ENCODE peak calls at places on chromosomes 13 and 19, in five cellular contexts. One of them, this sample, is unnamed.

GRCh38 chr19:10505583-10506229 is 2.5 kb upstream of the KEAP1 start:
- DNase-seq in stimulated activated CD8-positive, alpha-beta memory T cell treated with anti-CD3 and anti-CD28 coated beads, Interleukin-2, amount 100 ng/mL, for 1 hour: peak
- DNase-seq in naive thymus-derived CD4-positive, alpha-beta T cell: peak
- DNase-seq in NCI-H524 treated with DMSO at 0.1 percent for 48 hours: no peak
- DNase-seq in CD4-positive, CD25-positive, alpha-beta regulatory T cell: peak
- DNase-seq in this sample: no peak

GRCh38 chr19:41298327-41298964 is 11.5 kb upstream of the CCDC97 start:
- DNase-seq in stimulated activated CD8-positive, alpha-beta memory T cell treated with anti-CD3 and anti-CD28 coated beads, Interleukin-2, amount 100 ng/mL, for 1 hour: peak
- DNase-seq in naive thymus-derived CD4-positive, alpha-beta T cell: no peak
- DNase-seq in NCI-H524 treated with DMSO at 0.1 percent for 48 hours: no peak
- DNase-seq in CD4-positive, CD25-positive, alpha-beta regulatory T cell: no peak
- DNase-seq in this sample: no peak

GRCh38 chr13:95588721-95589120 is 36.2 kb downstream of the CLDN10 start:
- DNase-seq in stimulated activated CD8-positive, alpha-beta memory T cell treated with anti-CD3 and anti-CD28 coated beads, Interleukin-2, amount 100 ng/mL, for 1 hour: no peak
- DNase-seq in naive thymus-derived CD4-positive, alpha-beta T cell: no peak
- DNase-seq in NCI-H524 treated with DMSO at 0.1 percent for 48 hours: no peak
- DNase-seq in CD4-positive, CD25-positive, alpha-beta regulatory T cell: no peak
- DNase-seq in this sample: no peak

GRCh38 chr19:36245210-36246005 is 30.5 kb downstream of the ZNF146 start:
- DNase-seq in stimulated activated CD8-positive, alpha-beta memory T cell treated with anti-CD3 and anti-CD28 coated beads, Interleukin-2, amount 100 ng/mL, for 1 hour: no peak
- DNase-seq in naive thymus-derived CD4-positive, alpha-beta T cell: no peak
- DNase-seq in NCI-H524 treated with DMSO at 0.1 percent for 48 hours: peak
- DNase-seq in CD4-positive, CD25-positive, alpha-beta regulatory T cell: no peak
- DNase-seq in this sample: peak

GRCh38 chr19:6828698-6829633 is 56.5 kb downstream of the VAV1 start:
- DNase-seq in stimulated activated CD8-positive, alpha-beta memory T cell treated with anti-CD3 and anti-CD28 coated beads, Interleukin-2, amount 100 ng/mL, for 1 hour: no peak
- DNase-seq in naive thymus-derived CD4-positive, alpha-beta T cell: peak
- DNase-seq in NCI-H524 treated with DMSO at 0.1 percent for 48 hours: no peak
- DNase-seq in CD4-positive, CD25-positive, alpha-beta regulatory T cell: peak
- DNase-seq in this sample: no peak

GRCh38 chr13:45162821-45163220 is 38.0 kb downstream of the KCTD4 start:
- DNase-seq in stimulated activated CD8-positive, alpha-beta memory T cell treated with anti-CD3 and anti-CD28 coated beads, Interleukin-2, amount 100 ng/mL, for 1 hour: no peak
- DNase-seq in naive thymus-derived CD4-positive, alpha-beta T cell: no peak
- DNase-seq in NCI-H524 treated with DMSO at 0.1 percent for 48 hours: no peak
- DNase-seq in CD4-positive, CD25-positive, alpha-beta regulatory T cell: no peak
- DNase-seq in this sample: no peak

GRCh38 chr13:26589754-26590153 is 32.3 kb downstream of the WASF3 start:
- DNase-seq in stimulated activated CD8-positive, alpha-beta memory T cell treated with anti-CD3 and anti-CD28 coated beads, Interleukin-2, amount 100 ng/mL, for 1 hour: no peak
- DNase-seq in naive thymus-derived CD4-positive, alpha-beta T cell: no peak
- DNase-seq in NCI-H524 treated with DMSO at 0.1 percent for 48 hours: no peak
- DNase-seq in CD4-positive, CD25-positive, alpha-beta regulatory T cell: no peak
- DNase-seq in this sample: no peak

GRCh38 chr13:106916329-106916728 is 348.4 kb upstream of the ARGLU1 start:
- DNase-seq in stimulated activated CD8-positive, alpha-beta memory T cell treated with anti-CD3 and anti-CD28 coated beads, Interleukin-2, amount 100 ng/mL, for 1 hour: no peak
- DNase-seq in naive thymus-derived CD4-positive, alpha-beta T cell: no peak
- DNase-seq in NCI-H524 treated with DMSO at 0.1 percent for 48 hours: no peak
- DNase-seq in CD4-positive, CD25-positive, alpha-beta regulatory T cell: no peak
- DNase-seq in this sample: no peak

GRCh38 chr13:46831588-46832194 is 34.7 kb upstream of the ESD start:
- DNase-seq in stimulated activated CD8-positive, alpha-beta memory T cell treated with anti-CD3 and anti-CD28 coated beads, Interleukin-2, amount 100 ng/mL, for 1 hour: no peak
- DNase-seq in naive thymus-derived CD4-positive, alpha-beta T cell: peak
- DNase-seq in NCI-H524 treated with DMSO at 0.1 percent for 48 hours: peak
- DNase-seq in CD4-positive, CD25-positive, alpha-beta regulatory T cell: peak
- DNase-seq in this sample: no peak

GRCh38 chr13:106151056-106151699 is 384.3 kb downstream of the EFNB2 start:
- DNase-seq in stimulated activated CD8-positive, alpha-beta memory T cell treated with anti-CD3 and anti-CD28 coated beads, Interleukin-2, amount 100 ng/mL, for 1 hour: no peak
- DNase-seq in naive thymus-derived CD4-positive, alpha-beta T cell: no peak
- DNase-seq in NCI-H524 treated with DMSO at 0.1 percent for 48 hours: no peak
- DNase-seq in CD4-positive, CD25-positive, alpha-beta regulatory T cell: no peak
- DNase-seq in this sample: no peak

GRCh38 chr13:45374917-45375316 is 33.9 kb upstream of the TPT1 start:
- DNase-seq in stimulated activated CD8-positive, alpha-beta memory T cell treated with anti-CD3 and anti-CD28 coated beads, Interleukin-2, amount 100 ng/mL, for 1 hour: no peak
- DNase-seq in naive thymus-derived CD4-positive, alpha-beta T cell: no peak
- DNase-seq in NCI-H524 treated with DMSO at 0.1 percent for 48 hours: no peak
- DNase-seq in CD4-positive, CD25-positive, alpha-beta regulatory T cell: no peak
- DNase-seq in this sample: no peak

GRCh38 chr19:35533822-35534521 is 716 bp downstream of the GAPDHS start:
- DNase-seq in stimulated activated CD8-positive, alpha-beta memory T cell treated with anti-CD3 and anti-CD28 coated beads, Interleukin-2, amount 100 ng/mL, for 1 hour: peak
- DNase-seq in naive thymus-derived CD4-positive, alpha-beta T cell: peak
- DNase-seq in NCI-H524 treated with DMSO at 0.1 percent for 48 hours: no peak
- DNase-seq in CD4-positive, CD25-positive, alpha-beta regulatory T cell: no peak
- DNase-seq in this sample: no peak

GRCh38 chr19:54707932-54708331 is 16.3 kb upstream of the KIR3DL3 start:
- DNase-seq in stimulated activated CD8-positive, alpha-beta memory T cell treated with anti-CD3 and anti-CD28 coated beads, Interleukin-2, amount 100 ng/mL, for 1 hour: no peak
- DNase-seq in naive thymus-derived CD4-positive, alpha-beta T cell: no peak
- DNase-seq in NCI-H524 treated with DMSO at 0.1 percent for 48 hours: no peak
- DNase-seq in CD4-positive, CD25-positive, alpha-beta regulatory T cell: no peak
- DNase-seq in this sample: no peak

GRCh38 chr19:51354103-51354741 is 12.0 kb downstream of the ETFB start:
- DNase-seq in stimulated activated CD8-positive, alpha-beta memory T cell treated with anti-CD3 and anti-CD28 coated beads, Interleukin-2, amount 100 ng/mL, for 1 hour: no peak
- DNase-seq in naive thymus-derived CD4-positive, alpha-beta T cell: no peak
- DNase-seq in NCI-H524 treated with DMSO at 0.1 percent for 48 hours: no peak
- DNase-seq in CD4-positive, CD25-positive, alpha-beta regulatory T cell: no peak
- DNase-seq in this sample: no peak

GRCh38 chr13:111184685-111185401 is 69.7 kb downstream of the ARHGEF7 start:
- DNase-seq in stimulated activated CD8-positive, alpha-beta memory T cell treated with anti-CD3 and anti-CD28 coated beads, Interleukin-2, amount 100 ng/mL, for 1 hour: peak
- DNase-seq in naive thymus-derived CD4-positive, alpha-beta T cell: peak
- DNase-seq in NCI-H524 treated with DMSO at 0.1 percent for 48 hours: no peak
- DNase-seq in CD4-positive, CD25-positive, alpha-beta regulatory T cell: no peak
- DNase-seq in this sample: no peak

GRCh38 chr13:79966502-79966901 is 374.4 kb downstream of the SPRY2 start:
- DNase-seq in stimulated activated CD8-positive, alpha-beta memory T cell treated with anti-CD3 and anti-CD28 coated beads, Interleukin-2, amount 100 ng/mL, for 1 hour: no peak
- DNase-seq in naive thymus-derived CD4-positive, alpha-beta T cell: no peak
- DNase-seq in NCI-H524 treated with DMSO at 0.1 percent for 48 hours: no peak
- DNase-seq in CD4-positive, CD25-positive, alpha-beta regulatory T cell: no peak
- DNase-seq in this sample: no peak

GRCh38 chr19:20162821-20163220 is 4.2 kb upstream of the ZNF486 start:
- DNase-seq in stimulated activated CD8-positive, alpha-beta memory T cell treated with anti-CD3 and anti-CD28 coated beads, Interleukin-2, amount 100 ng/mL, for 1 hour: no peak
- DNase-seq in naive thymus-derived CD4-positive, alpha-beta T cell: peak
- DNase-seq in NCI-H524 treated with DMSO at 0.1 percent for 48 hours: no peak
- DNase-seq in CD4-positive, CD25-positive, alpha-beta regulatory T cell: no peak
- DNase-seq in this sample: no peak

GRCh38 chr13:41802684-41803554 is 158.0 kb downstream of the VWA8 start:
- DNase-seq in stimulated activated CD8-positive, alpha-beta memory T cell treated with anti-CD3 and anti-CD28 coated beads, Interleukin-2, amount 100 ng/mL, for 1 hour: no peak
- DNase-seq in naive thymus-derived CD4-positive, alpha-beta T cell: no peak
- DNase-seq in NCI-H524 treated with DMSO at 0.1 percent for 48 hours: no peak
- DNase-seq in CD4-positive, CD25-positive, alpha-beta regulatory T cell: no peak
- DNase-seq in this sample: no peak

GRCh38 chr13:89136678-89137077 is 1465.5 kb downstream of the SLITRK5 start:
- DNase-seq in stimulated activated CD8-positive, alpha-beta memory T cell treated with anti-CD3 and anti-CD28 coated beads, Interleukin-2, amount 100 ng/mL, for 1 hour: no peak
- DNase-seq in naive thymus-derived CD4-positive, alpha-beta T cell: no peak
- DNase-seq in NCI-H524 treated with DMSO at 0.1 percent for 48 hours: no peak
- DNase-seq in CD4-positive, CD25-positive, alpha-beta regulatory T cell: no peak
- DNase-seq in this sample: no peak

GRCh38 chr19:3132971-3133792 is 2.7 kb upstream of the GNA15 start:
- DNase-seq in stimulated activated CD8-positive, alpha-beta memory T cell treated with anti-CD3 and anti-CD28 coated beads, Interleukin-2, amount 100 ng/mL, for 1 hour: peak
- DNase-seq in naive thymus-derived CD4-positive, alpha-beta T cell: peak
- DNase-seq in NCI-H524 treated with DMSO at 0.1 percent for 48 hours: peak
- DNase-seq in CD4-positive, CD25-positive, alpha-beta regulatory T cell: peak
- DNase-seq in this sample: peak

GRCh38 chr19:54518844-54519243 is 16.2 kb downstream of the LAIR2 start:
- DNase-seq in stimulated activated CD8-positive, alpha-beta memory T cell treated with anti-CD3 and anti-CD28 coated beads, Interleukin-2, amount 100 ng/mL, for 1 hour: no peak
- DNase-seq in naive thymus-derived CD4-positive, alpha-beta T cell: no peak
- DNase-seq in NCI-H524 treated with DMSO at 0.1 percent for 48 hours: no peak
- DNase-seq in CD4-positive, CD25-positive, alpha-beta regulatory T cell: no peak
- DNase-seq in this sample: no peak

GRCh38 chr19:10952809-10953208 is 8.0 kb upstream of the SMARCA4 start:
- DNase-seq in stimulated activated CD8-positive, alpha-beta memory T cell treated with anti-CD3 and anti-CD28 coated beads, Interleukin-2, amount 100 ng/mL, for 1 hour: no peak
- DNase-seq in naive thymus-derived CD4-positive, alpha-beta T cell: no peak
- DNase-seq in NCI-H524 treated with DMSO at 0.1 percent for 48 hours: no peak
- DNase-seq in CD4-positive, CD25-positive, alpha-beta regulatory T cell: no peak
- DNase-seq in this sample: no peak

GRCh38 chr19:17220207-17220758 is 5.1 kb downstream of the USE1 start:
- DNase-seq in stimulated activated CD8-positive, alpha-beta memory T cell treated with anti-CD3 and anti-CD28 coated beads, Interleukin-2, amount 100 ng/mL, for 1 hour: no peak
- DNase-seq in naive thymus-derived CD4-positive, alpha-beta T cell: no peak
- DNase-seq in NCI-H524 treated with DMSO at 0.1 percent for 48 hours: no peak
- DNase-seq in CD4-positive, CD25-positive, alpha-beta regulatory T cell: no peak
- DNase-seq in this sample: no peak

GRCh38 chr13:41827507-41828213 is 133.2 kb downstream of the VWA8 start:
- DNase-seq in stimulated activated CD8-positive, alpha-beta memory T cell treated with anti-CD3 and anti-CD28 coated beads, Interleukin-2, amount 100 ng/mL, for 1 hour: no peak
- DNase-seq in naive thymus-derived CD4-positive, alpha-beta T cell: no peak
- DNase-seq in NCI-H524 treated with DMSO at 0.1 percent for 48 hours: no peak
- DNase-seq in CD4-positive, CD25-positive, alpha-beta regulatory T cell: no peak
- DNase-seq in this sample: no peak

GRCh38 chr13:40187324-40187795 is 479.1 kb downstream of the FOXO1 start:
- DNase-seq in stimulated activated CD8-positive, alpha-beta memory T cell treated with anti-CD3 and anti-CD28 coated beads, Interleukin-2, amount 100 ng/mL, for 1 hour: peak
- DNase-seq in naive thymus-derived CD4-positive, alpha-beta T cell: peak
- DNase-seq in NCI-H524 treated with DMSO at 0.1 percent for 48 hours: no peak
- DNase-seq in CD4-positive, CD25-positive, alpha-beta regulatory T cell: peak
- DNase-seq in this sample: no peak

GRCh38 chr13:51270606-51271005 is 48.4 kb downstream of the FAM124A start:
- DNase-seq in stimulated activated CD8-positive, alpha-beta memory T cell treated with anti-CD3 and anti-CD28 coated beads, Interleukin-2, amount 100 ng/mL, for 1 hour: no peak
- DNase-seq in naive thymus-derived CD4-positive, alpha-beta T cell: no peak
- DNase-seq in NCI-H524 treated with DMSO at 0.1 percent for 48 hours: no peak
- DNase-seq in CD4-positive, CD25-positive, alpha-beta regulatory T cell: no peak
- DNase-seq in this sample: no peak

GRCh38 chr13:23578411-23579071 is 8.3 kb downstream of the TNFRSF19 start:
- DNase-seq in stimulated activated CD8-positive, alpha-beta memory T cell treated with anti-CD3 and anti-CD28 coated beads, Interleukin-2, amount 100 ng/mL, for 1 hour: peak
- DNase-seq in naive thymus-derived CD4-positive, alpha-beta T cell: peak
- DNase-seq in NCI-H524 treated with DMSO at 0.1 percent for 48 hours: peak
- DNase-seq in CD4-positive, CD25-positive, alpha-beta regulatory T cell: peak
- DNase-seq in this sample: peak

This sample was measured in DMS 273 treated with DMSO at 0.1 percent for 48 hours.